ENCODE peak calls at places on chromosomes 6 and 20, in ten cellular contexts. One of them, this sample, is unnamed. For H3K9me3, the result is how much of the 10 kb centered on the place peaks cover.

GRCh38 chr6:79193971-79194370 is 40.5 kb downstream of the HMGN3 start:
- DNase-seq in CD4-positive, alpha-beta T cell: no peak
- DNase-seq in CD8-positive, alpha-beta memory T cell: no peak
- DNase-seq in neuronal stem cell: no peak
- DNase-seq in AG04450: no peak
- DNase-seq in SK-N-SH: no peak
- DNase-seq in esophagus squamous epithelium: no peak
- DNase-seq in left ventricle myocardium inferior: no peak
- DNase-seq in upper lobe of left lung: no peak
- DNase-seq in right cardiac atrium: no peak
- DNase-seq in this sample: no peak

GRCh38 chr6:150201791-150202329 is 59.0 kb downstream of the PPP1R14C start:
- DNase-seq in CD4-positive, alpha-beta T cell: no peak
- DNase-seq in CD8-positive, alpha-beta memory T cell: no peak
- DNase-seq in neuronal stem cell: no peak
- DNase-seq in AG04450: no peak
- DNase-seq in SK-N-SH: no peak
- DNase-seq in esophagus squamous epithelium: no peak
- DNase-seq in left ventricle myocardium inferior: no peak
- DNase-seq in upper lobe of left lung: no peak
- DNase-seq in right cardiac atrium: no peak
- DNase-seq in this sample: no peak

GRCh38 chr6:7215798-7216231 is 97.2 kb downstream of the SSR1 start:
- DNase-seq in CD4-positive, alpha-beta T cell: no peak
- DNase-seq in CD8-positive, alpha-beta memory T cell: no peak
- DNase-seq in neuronal stem cell: no peak
- DNase-seq in AG04450: no peak
- DNase-seq in SK-N-SH: no peak
- DNase-seq in esophagus squamous epithelium: no peak
- DNase-seq in left ventricle myocardium inferior: no peak
- DNase-seq in upper lobe of left lung: no peak
- DNase-seq in right cardiac atrium: no peak
- DNase-seq in this sample: no peak

GRCh38 chr6:121506761-121507754 is 71.6 kb downstream of the GJA1 start:
- DNase-seq in CD4-positive, alpha-beta T cell: no peak
- DNase-seq in CD8-positive, alpha-beta memory T cell: no peak
- DNase-seq in neuronal stem cell: no peak
- DNase-seq in AG04450: peak
- DNase-seq in SK-N-SH: no peak
- DNase-seq in esophagus squamous epithelium: no peak
- DNase-seq in left ventricle myocardium inferior: no peak
- DNase-seq in upper lobe of left lung: no peak
- DNase-seq in right cardiac atrium: no peak
- DNase-seq in this sample: no peak

GRCh38 chr6:42210551-42210950 is 7.1 kb downstream of the MRPS10 start:
- DNase-seq in CD4-positive, alpha-beta T cell: no peak
- DNase-seq in CD8-positive, alpha-beta memory T cell: no peak
- DNase-seq in neuronal stem cell: no peak
- DNase-seq in AG04450: no peak
- DNase-seq in SK-N-SH: no peak
- DNase-seq in esophagus squamous epithelium: no peak
- DNase-seq in left ventricle myocardium inferior: no peak
- DNase-seq in upper lobe of left lung: no peak
- DNase-seq in right cardiac atrium: no peak
- DNase-seq in this sample: no peak

GRCh38 chr6:15966000-15966399 is 162.9 kb upstream of the MYLIP start:
- DNase-seq in CD4-positive, alpha-beta T cell: no peak
- DNase-seq in CD8-positive, alpha-beta memory T cell: no peak
- DNase-seq in neuronal stem cell: no peak
- DNase-seq in AG04450: no peak
- DNase-seq in SK-N-SH: no peak
- DNase-seq in esophagus squamous epithelium: no peak
- DNase-seq in left ventricle myocardium inferior: no peak
- DNase-seq in upper lobe of left lung: no peak
- DNase-seq in right cardiac atrium: no peak
- DNase-seq in this sample: no peak

GRCh38 chr20:49543858-49544437 is 24.0 kb downstream of the PTGIS start:
- DNase-seq in CD4-positive, alpha-beta T cell: no peak
- DNase-seq in CD8-positive, alpha-beta memory T cell: no peak
- DNase-seq in neuronal stem cell: no peak
- DNase-seq in AG04450: no peak
- DNase-seq in SK-N-SH: no peak
- DNase-seq in esophagus squamous epithelium: no peak
- DNase-seq in left ventricle myocardium inferior: no peak
- DNase-seq in upper lobe of left lung: no peak
- DNase-seq in right cardiac atrium: no peak
- DNase-seq in this sample: no peak

GRCh38 chr6:7615611-7616383 is 25.8 kb downstream of the SNRNP48 start:
- DNase-seq in CD4-positive, alpha-beta T cell: no peak
- DNase-seq in CD8-positive, alpha-beta memory T cell: no peak
- DNase-seq in neuronal stem cell: peak
- DNase-seq in AG04450: no peak
- DNase-seq in SK-N-SH: peak
- DNase-seq in esophagus squamous epithelium: no peak
- DNase-seq in left ventricle myocardium inferior: no peak
- DNase-seq in upper lobe of left lung: no peak
- DNase-seq in right cardiac atrium: no peak
- DNase-seq in this sample: peak

GRCh38 chr6:170027111-170028043 is 263.5 kb downstream of the DLL1 start:
- DNase-seq in CD4-positive, alpha-beta T cell: no peak
- DNase-seq in CD8-positive, alpha-beta memory T cell: no peak
- DNase-seq in neuronal stem cell: no peak
- DNase-seq in AG04450: no peak
- DNase-seq in SK-N-SH: no peak
- DNase-seq in esophagus squamous epithelium: no peak
- DNase-seq in left ventricle myocardium inferior: no peak
- DNase-seq in upper lobe of left lung: no peak
- DNase-seq in right cardiac atrium: no peak
- DNase-seq in this sample: no peak

DNA sequence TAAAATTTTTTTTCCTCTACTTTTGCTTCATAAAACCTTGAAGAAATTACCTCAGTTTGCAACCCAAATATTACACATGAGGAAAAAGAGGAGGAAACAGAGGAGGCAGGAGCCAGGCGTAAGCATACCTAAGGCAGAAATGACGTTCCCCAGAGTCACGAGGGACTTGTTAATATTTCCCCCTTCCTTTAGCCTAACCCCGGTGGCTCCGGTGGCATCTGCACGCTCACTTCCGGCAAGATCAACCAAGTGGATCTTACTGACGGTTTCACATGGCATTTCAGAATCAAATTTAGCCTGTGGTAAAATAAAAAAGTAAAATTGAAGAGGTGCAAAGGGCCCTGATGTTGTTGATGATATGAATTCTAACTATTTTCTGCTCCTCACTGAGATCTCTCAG is 67.4 kb downstream of the KIF16B start:
- DNase-seq in CD4-positive, alpha-beta T cell: no peak
- DNase-seq in CD8-positive, alpha-beta memory T cell: no peak
- DNase-seq in neuronal stem cell: no peak
- DNase-seq in AG04450: no peak
- DNase-seq in SK-N-SH: no peak
- DNase-seq in esophagus squamous epithelium: no peak
- DNase-seq in left ventricle myocardium inferior: no peak
- DNase-seq in upper lobe of left lung: no peak
- DNase-seq in right cardiac atrium: no peak
- DNase-seq in this sample: no peak
- H3K27ac ChIP-seq in CD4-positive, alpha-beta T cell: no peak
- H3K27ac ChIP-seq in CD8-positive, alpha-beta memory T cell: no peak
- H3K27ac ChIP-seq in neuronal stem cell: no peak
- H3K27ac ChIP-seq in AG04450: no peak
- H3K27ac ChIP-seq in SK-N-SH: no peak
- H3K27ac ChIP-seq in esophagus squamous epithelium: no peak
- H3K27ac ChIP-seq in left ventricle myocardium inferior: no peak
- H3K27ac ChIP-seq in upper lobe of left lung: no peak
- H3K27ac ChIP-seq in right cardiac atrium: no peak
- H3K27ac ChIP-seq in this sample: no peak

DNA sequence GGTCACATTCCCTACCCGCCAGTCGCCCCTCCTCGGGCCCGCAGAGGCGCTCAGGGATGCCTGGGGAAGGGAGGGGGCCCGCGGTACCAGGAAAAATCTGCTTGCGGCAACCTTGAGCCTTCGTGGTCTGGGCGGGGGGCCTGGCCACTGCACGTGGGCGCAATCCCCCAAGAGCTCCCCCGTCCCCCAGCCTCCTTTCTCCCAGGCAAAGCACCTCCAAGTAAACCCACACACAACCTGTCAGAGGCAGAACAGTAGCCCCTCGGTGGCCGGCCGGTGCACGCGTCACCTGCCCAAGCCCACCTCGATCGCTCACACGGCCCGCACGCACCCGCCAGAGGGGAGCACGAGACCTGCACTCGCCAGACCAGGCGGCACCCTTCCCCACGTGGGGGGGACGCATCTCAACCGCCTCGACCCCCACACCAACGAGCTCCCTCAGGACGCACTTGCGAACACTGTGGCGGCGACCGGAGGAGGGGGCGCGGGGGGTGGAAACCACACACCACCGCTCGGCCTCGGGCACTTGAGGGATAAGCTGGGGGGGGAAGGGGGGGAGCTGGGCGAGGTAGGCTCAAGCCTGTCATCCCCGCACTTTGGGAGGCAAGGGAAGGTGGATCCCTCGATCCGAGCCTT is 1955.7 kb upstream of the DEFB115 start:
- DNase-seq in CD4-positive, alpha-beta T cell: no peak
- DNase-seq in CD8-positive, alpha-beta memory T cell: no peak
- DNase-seq in neuronal stem cell: no peak
- DNase-seq in AG04450: no peak
- DNase-seq in SK-N-SH: no peak
- DNase-seq in esophagus squamous epithelium: no peak
- DNase-seq in left ventricle myocardium inferior: no peak
- DNase-seq in upper lobe of left lung: peak
- DNase-seq in right cardiac atrium: no peak
- DNase-seq in this sample: no peak
- H3K9me3 ChIP-seq in CD4-positive, alpha-beta T cell: under half
- H3K9me3 ChIP-seq in CD8-positive, alpha-beta memory T cell: under half
- H3K9me3 ChIP-seq in neuronal stem cell: under half
- H3K9me3 ChIP-seq in AG04450: half or more
- H3K9me3 ChIP-seq in SK-N-SH: under half
- H3K9me3 ChIP-seq in esophagus squamous epithelium: under half
- H3K9me3 ChIP-seq in left ventricle myocardium inferior: half or more
- H3K9me3 ChIP-seq in upper lobe of left lung: under half
- H3K9me3 ChIP-seq in right cardiac atrium: under half
- H3K9me3 ChIP-seq in this sample: under half

DNA sequence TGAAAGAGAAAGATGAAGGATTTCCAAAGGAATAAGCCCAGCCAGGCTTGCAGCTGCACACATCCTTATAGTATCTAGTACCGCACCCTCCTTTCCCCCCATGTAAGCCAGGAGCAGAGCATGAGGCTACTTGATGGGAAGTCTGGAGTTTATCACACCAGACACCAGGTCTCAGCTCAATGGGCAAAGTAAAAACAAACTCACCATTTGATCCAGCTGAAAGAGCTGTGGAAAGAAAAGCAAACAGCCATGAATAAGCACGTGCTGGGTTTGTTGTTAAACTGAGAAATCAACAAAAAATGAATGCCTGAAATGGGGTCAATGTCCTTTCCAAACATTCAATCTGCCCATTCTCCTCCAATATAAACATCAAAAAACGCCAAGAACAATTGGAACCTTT is 50.6 kb upstream of the MAP7 start:
- DNase-seq in CD4-positive, alpha-beta T cell: no peak
- DNase-seq in CD8-positive, alpha-beta memory T cell: no peak
- DNase-seq in neuronal stem cell: no peak
- DNase-seq in AG04450: no peak
- DNase-seq in SK-N-SH: no peak
- DNase-seq in esophagus squamous epithelium: no peak
- DNase-seq in left ventricle myocardium inferior: no peak
- DNase-seq in upper lobe of left lung: no peak
- DNase-seq in right cardiac atrium: no peak
- DNase-seq in this sample: no peak
- H3K27ac ChIP-seq in CD4-positive, alpha-beta T cell: no peak
- H3K27ac ChIP-seq in CD8-positive, alpha-beta memory T cell: no peak
- H3K27ac ChIP-seq in neuronal stem cell: no peak
- H3K27ac ChIP-seq in AG04450: no peak
- H3K27ac ChIP-seq in SK-N-SH: no peak
- H3K27ac ChIP-seq in esophagus squamous epithelium: no peak
- H3K27ac ChIP-seq in left ventricle myocardium inferior: no peak
- H3K27ac ChIP-seq in upper lobe of left lung: no peak
- H3K27ac ChIP-seq in right cardiac atrium: no peak
- H3K27ac ChIP-seq in this sample: no peak

GRCh38 chr20:56208121-56208520 is 40.4 kb upstream of the MC3R start:
- DNase-seq in CD4-positive, alpha-beta T cell: no peak
- DNase-seq in CD8-positive, alpha-beta memory T cell: no peak
- DNase-seq in neuronal stem cell: no peak
- DNase-seq in AG04450: no peak
- DNase-seq in SK-N-SH: no peak
- DNase-seq in esophagus squamous epithelium: no peak
- DNase-seq in left ventricle myocardium inferior: no peak
- DNase-seq in upper lobe of left lung: no peak
- DNase-seq in right cardiac atrium: no peak
- DNase-seq in this sample: no peak
- H3K9me3 ChIP-seq in CD4-positive, alpha-beta T cell: under half
- H3K9me3 ChIP-seq in CD8-positive, alpha-beta memory T cell: under half
- H3K9me3 ChIP-seq in neuronal stem cell: under half
- H3K9me3 ChIP-seq in AG04450: under half
- H3K9me3 ChIP-seq in SK-N-SH: under half
- H3K9me3 ChIP-seq in esophagus squamous epithelium: under half
- H3K9me3 ChIP-seq in left ventricle myocardium inferior: under half
- H3K9me3 ChIP-seq in upper lobe of left lung: under half
- H3K9me3 ChIP-seq in right cardiac atrium: under half
- H3K9me3 ChIP-seq in this sample: under half

GRCh38 chr6:116997496-116997895 is 120.5 kb downstream of the RFX6 start:
- DNase-seq in CD4-positive, alpha-beta T cell: no peak
- DNase-seq in CD8-positive, alpha-beta memory T cell: no peak
- DNase-seq in neuronal stem cell: no peak
- DNase-seq in AG04450: no peak
- DNase-seq in SK-N-SH: no peak
- DNase-seq in esophagus squamous epithelium: no peak
- DNase-seq in left ventricle myocardium inferior: no peak
- DNase-seq in upper lobe of left lung: no peak
- DNase-seq in right cardiac atrium: no peak
- DNase-seq in this sample: no peak

GRCh38 chr6:116992546-116992945 is 115.5 kb downstream of the RFX6 start:
- DNase-seq in CD4-positive, alpha-beta T cell: no peak
- DNase-seq in CD8-positive, alpha-beta memory T cell: no peak
- DNase-seq in neuronal stem cell: no peak
- DNase-seq in AG04450: no peak
- DNase-seq in SK-N-SH: no peak
- DNase-seq in esophagus squamous epithelium: no peak
- DNase-seq in left ventricle myocardium inferior: no peak
- DNase-seq in upper lobe of left lung: no peak
- DNase-seq in right cardiac atrium: no peak
- DNase-seq in this sample: no peak

DNA sequence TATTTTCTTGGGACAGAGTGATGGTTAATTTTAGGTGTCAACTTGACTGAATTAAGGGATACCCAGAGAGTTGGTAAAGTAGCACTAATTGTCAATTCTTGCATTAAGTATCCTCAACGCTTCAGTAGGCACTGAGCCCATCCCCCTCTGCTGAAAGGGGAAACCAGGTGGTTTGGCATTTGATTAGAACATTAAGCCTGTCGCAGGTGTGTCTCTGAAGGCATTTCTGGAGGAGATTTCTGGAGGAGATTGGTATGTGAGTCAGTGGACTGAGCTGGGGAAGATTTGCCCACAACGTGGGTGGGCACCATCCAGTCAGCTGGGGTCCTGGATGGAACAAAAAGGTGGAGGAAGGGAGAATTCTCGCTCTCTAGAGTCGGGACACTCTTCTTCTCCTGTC is 119.8 kb downstream of the RFX6 start:
- DNase-seq in CD4-positive, alpha-beta T cell: no peak
- DNase-seq in CD8-positive, alpha-beta memory T cell: no peak
- DNase-seq in neuronal stem cell: no peak
- DNase-seq in AG04450: no peak
- DNase-seq in SK-N-SH: no peak
- DNase-seq in esophagus squamous epithelium: no peak
- DNase-seq in left ventricle myocardium inferior: no peak
- DNase-seq in upper lobe of left lung: no peak
- DNase-seq in right cardiac atrium: no peak
- DNase-seq in this sample: no peak
- H3K27ac ChIP-seq in CD4-positive, alpha-beta T cell: no peak
- H3K27ac ChIP-seq in CD8-positive, alpha-beta memory T cell: no peak
- H3K27ac ChIP-seq in neuronal stem cell: no peak
- H3K27ac ChIP-seq in AG04450: no peak
- H3K27ac ChIP-seq in SK-N-SH: no peak
- H3K27ac ChIP-seq in esophagus squamous epithelium: no peak
- H3K27ac ChIP-seq in left ventricle myocardium inferior: no peak
- H3K27ac ChIP-seq in upper lobe of left lung: no peak
- H3K27ac ChIP-seq in right cardiac atrium: no peak
- H3K27ac ChIP-seq in this sample: no peak